ENCODE peak calls at places on chromosomes 11 and 22, in nine cellular contexts. P, E, K, V, Y, C, S, X and L are unnamed samples.
A peak's percentile ranks its signal among the peaks of the same experiment; 100 is the strongest.

GRCh38 chr11:69057236-69057635 is 8.5 kb downstream of the TPCN2 start:
- DNase-seq in P (no peak), S (no peak), K (no peak), X (no peak), V (no peak), E (no peak), C (no peak), Y (no peak), L (no peak)

GRCh38 chr22:49880281-49880680 is 26.6 kb downstream of the ZBED4 start:
- DNase-seq in S (no peak), X (no peak), P (no peak), Y (peak; percentile 29), C (no peak), V (peak; percentile 81), E (no peak), K (no peak), L (no peak)

GRCh38 chr11:122633219-122633829 is 22.2 kb upstream of the UBASH3B start:
- DNase-seq in S (no peak), K (no peak), V (peak; percentile 74), E (no peak), X (peak; percentile 3), Y (peak; percentile 23), P (no peak), C (peak; percentile 18), L (no peak)

GRCh38 chr11:59400461-59401261 is 25.6 kb downstream of the OR5A2 start:
- DNase-seq in E (no peak), K (no peak), P (no peak), S (no peak), V (no peak), Y (no peak), C (no peak), X (no peak), L (no peak)

GRCh38 chr22:44186121-44186510 is 5.4 kb downstream of the PARVG start:
- DNase-seq in V (no peak), C (no peak), X (no peak), K (no peak), P (no peak), S (no peak), E (no peak), Y (no peak), L (no peak)

GRCh38 chr22:19766506-19767426 is 6.2 kb downstream of the TBX1 start:
- DNase-seq in K (peak; percentile 19), C (no peak), X (no peak), Y (peak; percentile 73), V (peak; percentile 50), E (no peak), S (peak; percentile 14), P (no peak), L (peak; percentile 63)

GRCh38 chr11:63998558-63999348 is 12.5 kb downstream of the OTUB1 start:
- DNase-seq in E (no peak), Y (peak; percentile 70), V (no peak), C (no peak), K (no peak), P (no peak), X (no peak), S (no peak), L (no peak)

GRCh38 chr11:304915-305833 is 2.4 kb upstream of the IFITM2 start:
- DNase-seq in Y (peak; percentile 73), V (peak; percentile 85), S (peak; percentile 43), P (no peak), C (no peak), X (no peak), E (no peak), K (no peak), L (no peak)

GRCh38 chr22:25896098-25896497 is 154.1 kb downstream of the MYO18B start:
- DNase-seq in P (no peak), K (no peak), V (no peak), C (no peak), E (no peak), X (no peak), Y (no peak), S (no peak), L (no peak)

GRCh38 chr22:42273855-42274451 is 3.5 kb upstream of the TCF20 start:
- DNase-seq in E (no peak), P (no peak), C (peak; percentile 38), K (no peak), S (no peak), V (no peak), X (no peak), Y (peak; percentile 38), L (no peak)

GRCh38 chr22:42366815-42367581 is 65.2 kb downstream of the NFAM1 start:
- DNase-seq in V (no peak), C (no peak), P (no peak), X (peak; percentile 61), Y (no peak), S (no peak), K (no peak), E (no peak), L (no peak)

GRCh38 chr11:120184371-120184945 is 26.4 kb upstream of the OAF start:
- DNase-seq in S (no peak), C (no peak), K (no peak), E (no peak), X (no peak), P (no peak), Y (no peak), V (no peak), L (no peak)

GRCh38 chr22:31526275-31526674 is 29.9 kb downstream of the SFI1 start:
- DNase-seq in K (no peak), S (no peak), X (no peak), P (no peak), V (no peak), C (no peak), Y (no peak), E (no peak), L (no peak)

GRCh38 chr11:119691701-119692546 is 37.1 kb downstream of the NECTIN1 start:
- DNase-seq in X (no peak), E (no peak), P (no peak), K (no peak), V (no peak), Y (no peak), S (no peak), C (no peak), L (no peak)

GRCh38 chr22:19595532-19595931 is 71.3 kb upstream of the CLDN5 start:
- DNase-seq in Y (no peak), V (no peak), P (no peak), S (no peak), E (no peak), X (no peak), K (no peak), C (no peak), L (no peak)

GRCh38 chr22:35489225-35489624 is 51.4 kb upstream of the RASD2 start:
- DNase-seq in X (no peak), E (no peak), S (no peak), Y (no peak), C (no peak), V (no peak), K (no peak), P (no peak), L (no peak)

GRCh38 chr11:130652671-130653335 is 204.4 kb downstream of the ADAMTS15 start:
- DNase-seq in V (no peak), S (no peak), Y (no peak), E (no peak), K (no peak), X (no peak), C (no peak), P (peak; percentile 70), L (peak; percentile 4)

GRCh38 chr22:46070722-46071450 is 79.4 kb upstream of the PPARA start:
- DNase-seq in Y (peak; percentile 52), E (peak; percentile 22), V (peak; percentile 69), S (no peak), X (peak; percentile 69), C (no peak), K (peak; percentile 29), P (no peak), L (peak; percentile 45)

GRCh38 chr22:37544955-37545702 is 15.2 kb upstream of the CDC42EP1 start:
- DNase-seq in P (no peak), X (peak; percentile 54), Y (peak; percentile 92), V (peak; percentile 86), E (no peak), S (no peak), K (no peak), C (no peak), L (peak; percentile 68)

GRCh38 chr11:116192509-116193206 is 580.1 kb downstream of the BUD13 start:
- DNase-seq in S (no peak), X (no peak), P (no peak), Y (no peak), K (no peak), E (no peak), V (no peak), C (no peak), L (no peak)

GRCh38 chr11:10295056-10295901 is 1.3 kb upstream of the SBF2 start:
- DNase-seq in Y (no peak), X (no peak), K (no peak), P (no peak), E (no peak), V (peak; percentile 55), S (no peak), C (no peak), L (no peak)

GRCh38 chr11:287821-288327 is 1.1 kb upstream of the PGGHG start:
- DNase-seq in C (no peak), V (no peak), E (no peak), S (no peak), K (peak; percentile 67), Y (peak; percentile 42), X (no peak), P (no peak), L (no peak)

GRCh38 chr11:13962562-13963168 is at the start of gene SPON1:
- DNase-seq in S (no peak), P (no peak), E (no peak), Y (peak; percentile 73), K (peak; percentile 18), V (peak; percentile 39), C (peak; percentile 17), X (peak; percentile 34), L (no peak)

GRCh38 chr11:124788521-124788920 is 11.7 kb downstream of the MSANTD2 start:
- DNase-seq in Y (no peak), P (no peak), C (no peak), X (no peak), K (no peak), V (no peak), S (no peak), E (no peak), L (no peak)